ENCODE peak calls at places on chromosomes 13 and 19, in five cellular contexts. O is upper lobe of right lung; X is substantia nigra; V is fibroblast of lung; C is CD4-positive, alpha-beta T cell. I is an unnamed sample.

GRCh38 chr13:79306650-79307049 is 99.4 kb downstream of the RBM26 start:
- DNase-seq in O (no peak), X (no peak), V (no peak), C (no peak), I (no peak)

GRCh38 chr19:12946092-12946845 is 607 bp downstream of the RAD23A start:
- DNase-seq in O (peak; percentile 89), X (peak; percentile 39), V (peak; percentile 81), C (peak; percentile 38), I (peak; percentile 77)

GRCh38 chr19:15243236-15243957 is 11.1 kb upstream of the EPHX3 start:
- DNase-seq in O (no peak), X (no peak), V (no peak), C (no peak), I (no peak)

GRCh38 chr13:97026759-97027555 is 32.7 kb upstream of the OXGR1 start:
- DNase-seq in O (no peak), X (no peak), V (no peak), C (no peak), I (no peak)

GRCh38 chr13:20566424-20566916 is 487 bp upstream of the IFT88 start:
- DNase-seq in O (no peak), X (no peak), V (peak; percentile 62), C (peak; percentile 1), I (peak; percentile 55)

GRCh38 chr19:43525836-43526771 is 897 bp downstream of the ETHE1 start:
- DNase-seq in O (no peak), X (no peak), V (no peak), C (peak; percentile 27), I (peak; percentile 42)

GRCh38 chr13:80551650-80552497 is 210.9 kb upstream of the SPRY2 start:
- DNase-seq in O (no peak), X (no peak), V (peak; percentile 60), C (no peak), I (no peak)

GRCh38 chr13:36157475-36157874 is 26.3 kb upstream of the DCLK1 start:
- DNase-seq in O (no peak), X (no peak), V (no peak), C (no peak), I (no peak)

GRCh38 chr19:58294743-58295374 is 10.3 kb upstream of the ERVK3-1 start:
- DNase-seq in O (no peak), X (no peak), V (no peak), C (no peak), I (no peak)

GRCh38 chr19:383922-384800 is 24.8 kb downstream of the C2CD4C start:
- DNase-seq in O (peak; percentile 63), X (peak; percentile 40), V (no peak), C (no peak), I (peak; percentile 52)

GRCh38 chr19:40461669-40462221 is 3.8 kb downstream of the BLVRB start:
- DNase-seq in O (peak; percentile 75), X (no peak), V (no peak), C (no peak), I (peak; percentile 63)

GRCh38 chr13:88979465-88980180 is 1308.5 kb downstream of the SLITRK5 start:
- DNase-seq in O (no peak), X (no peak), V (peak; percentile 55), C (no peak), I (no peak)

GRCh38 chr13:108266316-108266936 is 3.1 kb upstream of the TNFSF13B start:
- DNase-seq in O (no peak), X (no peak), V (no peak), C (no peak), I (no peak)

DNA sequence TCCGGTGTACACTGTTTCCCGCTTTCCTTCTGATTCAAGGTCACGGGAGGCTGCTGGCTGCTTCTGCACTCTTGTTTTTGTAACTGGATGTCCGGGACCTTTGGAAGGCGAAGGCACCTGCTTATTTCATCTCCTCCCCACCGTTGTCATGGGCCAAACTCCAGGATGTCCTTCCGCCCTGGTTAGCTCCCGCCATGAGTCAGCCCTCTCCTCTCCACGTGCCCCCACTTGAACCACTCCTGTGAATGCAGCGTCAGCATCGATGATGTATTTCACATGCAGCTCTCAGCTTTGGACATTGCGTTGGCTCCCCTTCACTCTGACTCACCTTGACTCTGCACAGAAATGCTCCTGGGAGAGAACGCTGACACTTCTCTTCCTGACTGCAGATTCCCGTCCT is 5.5 kb upstream of the GALP start:
- DNase-seq in O (peak; percentile 89), X (no peak), V (no peak), C (no peak), I (peak; percentile 86)
- H3K27ac ChIP-seq in O (no peak overlapping the region), X (no peak overlapping the region), V (no peak overlapping the region), C (no peak overlapping the region), I (peak overlapping the region; percentile 14)

GRCh38 chr19:41934849-41935374 is 6.7 kb upstream of the ERFL start:
- DNase-seq in O (peak; percentile 84), X (peak; percentile 32), V (peak; percentile 42), C (peak; percentile 75), I (peak; percentile 71)
- H3K27ac ChIP-seq in O (no peak overlapping the region), X (no peak overlapping the region), V (no peak overlapping the region), C (no peak overlapping the region), I (no peak overlapping the region)

DNA sequence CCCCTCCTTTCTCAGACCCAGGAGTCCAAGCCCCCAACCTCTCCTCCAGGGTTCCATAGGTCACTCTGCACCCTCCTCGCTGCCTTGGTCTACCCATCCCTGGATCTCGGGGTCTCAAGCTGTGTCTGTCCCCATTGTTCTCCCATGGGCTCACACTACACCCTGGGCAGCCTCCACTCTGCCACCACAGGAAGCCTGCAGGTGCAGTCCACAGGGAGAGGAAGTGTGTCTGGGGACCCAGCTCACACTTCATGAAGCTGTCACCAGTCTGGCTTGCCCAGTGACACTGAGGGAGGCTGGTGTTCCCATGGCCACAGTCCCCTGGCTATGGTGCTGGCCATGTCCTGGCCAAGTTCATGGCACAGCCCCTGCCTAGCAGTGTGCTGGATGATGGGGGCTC is 5.3 kb downstream of the NECTIN2 start:
- DNase-seq in O (no peak), X (no peak), V (no peak), C (no peak), I (no peak)
- H3K27ac ChIP-seq in O (no peak overlapping the region), X (no peak overlapping the region), V (no peak overlapping the region), C (no peak overlapping the region), I (no peak overlapping the region)

GRCh38 chr13:114112231-114112825 is 20.1 kb downstream of the RASA3 start:
- DNase-seq in O (peak; percentile 41), X (no peak), V (peak; percentile 27), C (no peak), I (no peak)
- H3K27ac ChIP-seq in O (no peak overlapping the region), X (no peak overlapping the region), V (peak overlapping the region; percentile 89), C (peak overlapping the region; percentile 34), I (no peak overlapping the region)

GRCh38 chr19:11848200-11848593 is 329 bp upstream of the ZNF439 start:
- DNase-seq in O (no peak), X (no peak), V (no peak), C (no peak), I (no peak)
- H3K27ac ChIP-seq in O (no peak overlapping the region), X (peak overlapping the region; percentile 67), V (no peak overlapping the region), C (no peak overlapping the region), I (peak overlapping the region; percentile 66)

GRCh38 chr19:38717855-38718254 is 26.4 kb downstream of the CAPN12 start:
- DNase-seq in O (no peak), X (no peak), V (no peak), C (no peak), I (no peak)
- H3K27ac ChIP-seq in O (no peak overlapping the region), X (peak overlapping the region; percentile 63), V (no peak overlapping the region), C (no peak overlapping the region), I (peak overlapping the region; percentile 69)

GRCh38 chr19:42155796-42156195 is 23.6 kb upstream of the POU2F2 start:
- DNase-seq in O (no peak), X (no peak), V (no peak), C (no peak), I (no peak)
- H3K27ac ChIP-seq in O (no peak overlapping the region), X (no peak overlapping the region), V (no peak overlapping the region), C (no peak overlapping the region), I (no peak overlapping the region)

GRCh38 chr13:95154441-95154886 is 146.8 kb downstream of the ABCC4 start:
- DNase-seq in O (no peak), X (no peak), V (peak; percentile 21), C (no peak), I (no peak)

GRCh38 chr13:95153647-95154405 is 147.4 kb downstream of the ABCC4 start:
- DNase-seq in O (no peak), X (no peak), V (peak; percentile 41), C (no peak), I (no peak)

GRCh38 chr13:95155504-95155903 is 145.7 kb downstream of the ABCC4 start:
- DNase-seq in O (no peak), X (no peak), V (no peak), C (no peak), I (no peak)

GRCh38 chr13:95156208-95156607 is 145.0 kb downstream of the ABCC4 start:
- DNase-seq in O (no peak), X (no peak), V (peak; percentile 61), C (no peak), I (no peak)

GRCh38 chr13:95155093-95155492 is 146.2 kb downstream of the ABCC4 start:
- DNase-seq in O (no peak), X (no peak), V (no peak), C (no peak), I (no peak)
- H3K27ac ChIP-seq in O (no peak overlapping the region), X (no peak overlapping the region), V (no peak overlapping the region), C (no peak overlapping the region), I (no peak overlapping the region)

I was measured in body of pancreas.